ENCODE peak calls at places on chromosomes 5 and 9, in six cellular contexts. Y is esophagus squamous epithelium, C is nucleus accumbens, K is pancreas, E is cardiac muscle cell, X is NCI-H510A treated with DMSO at 0.1 percent for 48 hours. R is an unnamed sample.

GRCh38 chr5:109907751-109908150 is 218.0 kb downstream of the MAN2A1 start:
- DNase-seq in C (no peak), K (no peak), Y (no peak), E (peak), X (no peak), R (no peak)

GRCh38 chr5:79488775-79489174 is 25.2 kb downstream of the HOMER1 start:
- DNase-seq in E (peak), K (no peak), C (no peak), Y (no peak), X (no peak), R (no peak)

GRCh38 chr9:75871624-75872023 is 18.8 kb upstream of the PCSK5 start:
- DNase-seq in E (no peak), C (no peak), K (no peak), X (no peak), Y (no peak), R (no peak)

GRCh38 chr9:34610434-34611206 is 1.3 kb downstream of the RPP25L start:
- DNase-seq in Y (no peak), K (no peak), E (no peak), X (no peak), C (no peak), R (no peak)

GRCh38 chr9:12178634-12179033 is 514.6 kb upstream of the TYRP1 start:
- DNase-seq in E (no peak), Y (no peak), X (no peak), K (no peak), C (no peak), R (no peak)

GRCh38 chr5:107985144-107985543 is 314.4 kb upstream of the EFNA5 start:
- DNase-seq in K (no peak), Y (no peak), E (peak), C (no peak), X (no peak), R (no peak)

GRCh38 chr9:91207481-91207888 is 154.2 kb downstream of the AUH start:
- DNase-seq in E (peak), X (no peak), C (no peak), K (no peak), Y (no peak), R (no peak)

GRCh38 chr9:110197330-110198187 is 10.4 kb downstream of the C9orf152 start:
- DNase-seq in C (no peak), X (no peak), E (peak), Y (no peak), K (no peak), R (no peak)

GRCh38 chr5:123665822-123666371 is 153.9 kb downstream of the CSNK1G3 start:
- DNase-seq in E (no peak), Y (no peak), C (no peak), X (no peak), K (no peak), R (no peak)

GRCh38 chr5:116759860-116760644 is 185.4 kb upstream of the SEMA6A start:
- DNase-seq in C (no peak), X (no peak), E (peak), K (no peak), Y (no peak), R (no peak)

GRCh38 chr9:125888220-125888619 is 141.0 kb downstream of the PBX3 start:
- DNase-seq in K (no peak), C (no peak), Y (no peak), X (peak), E (peak), R (no peak)

GRCh38 chr5:6573651-6574101 is 59.2 kb downstream of the NSUN2 start:
- DNase-seq in Y (no peak), X (no peak), K (no peak), C (no peak), E (no peak), R (no peak)

R was measured in posterior cingulate gyrus.